ENCODE peak calls at places on chromosomes 12 and 14, in four cellular contexts. P is H9, Z is IMR-90, V is H1. D is an unnamed sample.

GRCh38 chr14:91113829-91114078 is at the start of gene DGLUCY:
- DNase-seq in P (no peak), Z (peak), V (no peak), D (no peak)

GRCh38 chr12:93673084-93673483 is 4.1 kb upstream of the CRADD start:
- DNase-seq in P (no peak), Z (no peak), V (no peak), D (no peak)

GRCh38 chr12:6871052-6871957 is 1.8 kb downstream of the SPSB2 start:
- DNase-seq in P (peak), Z (no peak), V (no peak), D (peak)

GRCh38 chr12:120257041-120257821 is 8.3 kb downstream of the PXN start:
- DNase-seq in P (peak), Z (peak), V (no peak), D (peak)

GRCh38 chr12:92438641-92439396 is 264.0 kb upstream of the PLEKHG7 start:
- DNase-seq in P (no peak), Z (no peak), V (no peak), D (no peak)

GRCh38 chr12:90069711-90070110 is 361.1 kb upstream of the ATP2B1 start:
- DNase-seq in P (no peak), Z (no peak), V (no peak), D (no peak)

GRCh38 chr12:119592232-119592631 is 1.3 kb upstream of the TMEM233 start:
- DNase-seq in P (no peak), Z (no peak), V (no peak), D (no peak)

GRCh38 chr14:72816287-72816686 is 77.6 kb downstream of the DPF3 start:
- DNase-seq in P (no peak), Z (no peak), V (no peak), D (no peak)

GRCh38 chr12:89706551-89707348 is 1.9 kb downstream of the ATP2B1 start:
- DNase-seq in P (no peak), Z (peak), V (no peak), D (peak)

GRCh38 chr14:99268776-99269510 is 3.1 kb downstream of the BCL11B start:
- DNase-seq in P (peak), Z (no peak), V (no peak), D (no peak)

GRCh38 chr12:101713930-101714329 is 16.5 kb downstream of the CHPT1 start:
- DNase-seq in P (no peak), Z (no peak), V (no peak), D (no peak)

GRCh38 chr14:22883191-22883976 is at the start of gene REM2:
- DNase-seq in P (peak), Z (no peak), V (no peak), D (peak)

GRCh38 chr14:76336876-76337275 is 39.1 kb upstream of the ESRRB start:
- DNase-seq in P (no peak), Z (no peak), V (no peak), D (no peak)

GRCh38 chr14:79473676-79474075 is 737.6 kb downstream of the DIO2 start:
- DNase-seq in P (no peak), Z (no peak), V (no peak), D (no peak)

GRCh38 chr12:106906715-106907114 is 49.0 kb upstream of the TMEM263 start:
- DNase-seq in P (no peak), Z (no peak), V (no peak), D (no peak)

GRCh38 chr14:41749425-41749824 is 142.7 kb downstream of the LRFN5 start:
- DNase-seq in P (no peak), Z (no peak), V (no peak), D (no peak)

GRCh38 chr14:77485256-77485655 is 13.4 kb downstream of the ISM2 start:
- DNase-seq in P (no peak), Z (no peak), V (no peak), D (no peak)

GRCh38 chr14:65177551-65177950 is 75.2 kb upstream of the MAX start:
- DNase-seq in P (no peak), Z (no peak), V (no peak), D (no peak)

GRCh38 chr14:94373708-94374107 is 14.7 kb downstream of the SERPINA1 start:
- DNase-seq in P (no peak), Z (peak), V (no peak), D (no peak)

DNA sequence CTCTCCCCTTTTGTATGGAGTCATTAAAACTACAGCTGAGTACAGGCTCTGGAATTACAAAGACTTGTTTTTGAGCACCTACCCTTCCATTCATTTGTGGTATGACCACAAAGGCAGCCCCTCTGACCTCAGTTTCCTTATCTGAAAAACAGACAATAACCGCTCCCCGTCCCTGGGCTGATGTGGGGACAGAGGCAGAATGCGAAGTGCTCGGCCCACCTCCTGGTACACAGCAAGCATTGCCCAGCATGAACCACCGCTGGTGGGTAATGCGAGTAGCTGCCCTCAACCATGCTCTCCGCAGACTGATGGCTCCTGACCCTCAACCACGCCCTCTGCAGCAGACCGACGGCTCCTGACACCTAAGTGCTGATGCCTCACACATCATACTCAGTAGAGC is 22.4 kb downstream of the P2RX2 start:
- DNase-seq in P (no peak), Z (no peak), V (no peak), D (no peak)
- H4K5ac ChIP-seq in P (no peak), Z (no peak), V (no peak), D (no peak)

GRCh38 chr14:100726467-100726811 is 253 bp upstream of the DLK1 start:
- DNase-seq in P (no peak), Z (no peak), V (no peak), D (no peak)
- H4K5ac ChIP-seq in P (no peak), Z (no peak), V (no peak), D (no peak)

GRCh38 chr12:42652048-42652447 is 62.5 kb upstream of the PRICKLE1 start:
- DNase-seq in P (no peak), Z (no peak), V (no peak), D (peak)
- H4K5ac ChIP-seq in P (no peak), Z (no peak), V (no peak), D (no peak)

GRCh38 chr12:109863961-109864712 is 16.2 kb downstream of the GLTP start:
- DNase-seq in P (no peak), Z (peak), V (no peak), D (peak)
- H4K5ac ChIP-seq in P (no peak), Z (no peak), V (no peak), D (no peak)

GRCh38 chr14:71395151-71395604 is 487.9 kb downstream of the PCNX1 start:
- DNase-seq in P (no peak), Z (no peak), V (no peak), D (no peak)
- H4K5ac ChIP-seq in P (no peak), Z (no peak), V (no peak), D (no peak)

GRCh38 chr14:87088588-87088987 is 904.4 kb downstream of the GALC start:
- DNase-seq in P (no peak), Z (no peak), V (no peak), D (no peak)

GRCh38 chr14:87084908-87085307 is 908.1 kb downstream of the GALC start:
- DNase-seq in P (no peak), Z (no peak), V (no peak), D (no peak)

GRCh38 chr14:87081004-87081403 is 912.0 kb downstream of the GALC start:
- DNase-seq in P (no peak), Z (no peak), V (no peak), D (peak)

DNA sequence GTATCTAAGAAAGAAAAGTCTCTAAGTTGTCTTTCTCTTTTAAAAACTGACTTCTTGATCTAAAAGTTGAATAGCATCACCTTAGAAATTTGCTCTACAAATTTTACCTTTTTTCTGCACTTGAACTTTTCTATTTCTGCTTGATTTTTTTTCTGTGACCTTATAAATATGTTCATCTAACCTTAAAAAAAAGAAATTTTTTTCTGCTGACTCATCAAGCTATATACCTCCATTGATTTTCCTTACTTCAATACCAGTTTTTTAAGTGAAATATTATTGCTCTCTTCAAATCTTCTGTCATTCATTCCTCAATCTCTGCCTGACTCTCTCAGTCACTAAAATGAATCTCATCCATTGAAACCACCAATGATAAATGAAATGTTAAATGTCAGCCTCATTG is 910.1 kb downstream of the GALC start:
- DNase-seq in P (no peak), Z (no peak), V (no peak), D (no peak)
- H4K5ac ChIP-seq in P (no peak), Z (no peak), V (no peak), D (no peak)

GRCh38 chr12:126487581-126487980 is 1422.3 kb downstream of the AACS start:
- DNase-seq in P (no peak), Z (no peak), V (no peak), D (no peak)
- H4K5ac ChIP-seq in P (no peak), Z (no peak), V (no peak), D (no peak)

DNA sequence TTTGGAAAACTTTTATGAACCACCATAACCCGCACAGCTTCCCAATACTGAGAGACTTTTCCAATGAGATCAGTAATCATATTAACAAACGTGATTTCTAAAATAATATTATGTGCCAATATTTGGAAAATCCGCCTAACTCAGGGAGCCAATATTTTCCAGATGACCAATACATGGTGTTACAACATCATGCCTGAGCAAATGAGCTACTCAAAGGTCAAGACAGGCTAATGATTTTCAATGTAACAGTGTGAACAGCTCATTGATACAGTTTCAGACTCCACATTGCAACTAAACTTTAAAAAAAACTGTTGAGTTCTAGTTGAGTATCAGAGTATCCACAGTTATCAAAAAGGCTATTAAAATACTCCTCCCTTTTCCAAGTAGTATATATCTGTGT is 46.8 kb downstream of the RNF34 start:
- DNase-seq in P (no peak), Z (no peak), V (no peak), D (no peak)
- H4K5ac ChIP-seq in P (no peak), Z (no peak), V (no peak), D (no peak)

GRCh38 chr14:50347521-50347920 is 35.4 kb downstream of the DMAC2L start:
- DNase-seq in P (no peak), Z (peak), V (no peak), D (no peak)

GRCh38 chr14:50343424-50343823 is 31.3 kb downstream of the DMAC2L start:
- DNase-seq in P (no peak), Z (no peak), V (no peak), D (no peak)

GRCh38 chr14:50345891-50346422 is 33.8 kb downstream of the DMAC2L start:
- DNase-seq in P (no peak), Z (no peak), V (no peak), D (no peak)

GRCh38 chr14:50344116-50344775 is 32.1 kb downstream of the DMAC2L start:
- DNase-seq in P (no peak), Z (peak), V (no peak), D (no peak)

GRCh38 chr14:50344831-50345563 is 32.9 kb downstream of the DMAC2L start:
- DNase-seq in P (no peak), Z (peak), V (no peak), D (no peak)
- H4K5ac ChIP-seq in P (no peak), Z (peak), V (no peak), D (no peak)

GRCh38 chr12:53683983-53684382 is 8.1 kb upstream of the ATP5MC2 start:
- DNase-seq in P (no peak), Z (no peak), V (no peak), D (no peak)

GRCh38 chr12:53688134-53688533 is 12.3 kb upstream of the ATP5MC2 start:
- DNase-seq in P (no peak), Z (no peak), V (no peak), D (no peak)

GRCh38 chr12:53683494-53683893 is 7.6 kb upstream of the ATP5MC2 start:
- DNase-seq in P (no peak), Z (no peak), V (no peak), D (no peak)

DNA sequence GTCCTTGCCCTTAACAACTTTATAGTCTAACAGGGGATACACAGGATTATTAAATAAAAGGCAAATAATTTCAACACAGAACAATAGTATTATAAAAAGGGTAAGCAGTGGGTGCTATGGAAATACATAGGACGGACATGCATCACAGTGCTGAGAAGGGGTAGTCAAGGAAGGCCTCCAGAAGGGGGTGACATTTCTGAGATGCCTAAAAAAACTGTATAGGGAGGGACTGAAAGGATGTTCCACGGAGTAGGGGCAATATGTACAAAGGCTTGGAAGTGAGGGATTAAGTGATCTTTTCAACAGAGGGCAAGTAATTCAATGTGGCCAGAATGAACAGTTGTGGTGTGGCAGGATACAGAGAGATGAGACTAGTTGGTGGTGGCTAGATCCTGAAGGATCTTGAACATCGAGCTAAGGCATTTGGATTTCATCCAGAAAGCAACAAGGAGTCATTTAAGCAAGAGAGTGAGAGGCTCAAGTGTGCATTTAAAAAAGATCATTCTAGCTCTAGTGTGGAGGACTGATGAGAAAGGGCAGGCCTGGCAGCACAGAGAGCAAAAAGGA is 8.9 kb upstream of the ATP5MC2 start:
- DNase-seq in P (no peak), Z (no peak), V (no peak), D (no peak)
- H4K5ac ChIP-seq in P (no peak), Z (no peak), V (no peak), D (no peak)